ENCODE peak calls at places on chromosomes 12 and 14, in seven cellular contexts. W is Ammon's horn; N is left cardiac atrium; P is left colon; E is stimulated activated CD4-positive, alpha-beta T cell treated with anti-CD3 and anti-CD28 coated beads, Interleukin-1b, Interleukin-23, amount 100 ng/mL, for 24 hours; M is left ventricle myocardium inferior; R is left ventricle myocardium superior. L is an unnamed sample.

GRCh38 chr14:23431486-23431885 is 4.0 kb downstream of the MYH7 start:
- DNase-seq in W (no peak), N (no peak), P (no peak), E (no peak), M (no peak), R (no peak), L (no peak)

GRCh38 chr12:102964872-102965271 is 7.4 kb downstream of the ASCL1 start:
- DNase-seq in W (peak), N (no peak), P (peak), E (no peak), M (no peak), R (no peak), L (no peak)

GRCh38 chr12:49489720-49490119 is 49.1 kb upstream of the KCNH3 start:
- DNase-seq in W (peak), N (no peak), P (no peak), E (no peak), M (no peak), R (no peak), L (no peak)

GRCh38 chr12:104329697-104330096 is 26.2 kb downstream of the EID3 start:
- DNase-seq in W (no peak), N (no peak), P (no peak), E (no peak), M (no peak), R (no peak), L (no peak)

GRCh38 chr12:52435659-52435999 is 1.5 kb upstream of the KRT75 start:
- DNase-seq in W (no peak), N (no peak), P (no peak), E (no peak), M (no peak), R (no peak), L (no peak)

GRCh38 chr12:10721654-10722501 is 1.2 kb downstream of the YBX3 start:
- DNase-seq in W (peak), N (peak), P (peak), E (peak), M (peak), R (peak), L (peak)

GRCh38 chr14:99546230-99546879 is 57.7 kb downstream of the CCDC85C start:
- DNase-seq in W (no peak), N (no peak), P (no peak), E (no peak), M (no peak), R (no peak), L (no peak)

GRCh38 chr12:66497000-66497897 is 181.6 kb downstream of the GRIP1 start:
- DNase-seq in W (no peak), N (no peak), P (no peak), E (no peak), M (no peak), R (no peak), L (no peak)

GRCh38 chr14:71289536-71289935 is 382.3 kb downstream of the PCNX1 start:
- DNase-seq in W (no peak), N (no peak), P (peak), E (no peak), M (no peak), R (no peak), L (no peak)

GRCh38 chr14:76375484-76375883 is 453 bp upstream of the ESRRB start:
- DNase-seq in W (no peak), N (no peak), P (no peak), E (no peak), M (no peak), R (no peak), L (no peak)

GRCh38 chr14:94540031-94540794 is 21.0 kb upstream of the SERPINA4 start:
- DNase-seq in W (no peak), N (no peak), P (no peak), E (no peak), M (no peak), R (no peak), L (no peak)

GRCh38 chr14:96105921-96106441 is 66.8 kb downstream of the C14orf132 start:
- DNase-seq in W (peak), N (no peak), P (peak), E (no peak), M (no peak), R (no peak), L (peak)

GRCh38 chr12:123266679-123267277 is 4.9 kb downstream of the CDK2AP1 start:
- DNase-seq in W (no peak), N (no peak), P (no peak), E (no peak), M (no peak), R (no peak), L (no peak)

GRCh38 chr14:105864651-105865265 is 338.4 kb downstream of the TMEM121 start:
- DNase-seq in W (no peak), N (peak), P (peak), E (no peak), M (peak), R (peak), L (peak)

GRCh38 chr12:45745861-45746277 is 16.4 kb downstream of the ARID2 start:
- DNase-seq in W (no peak), N (no peak), P (no peak), E (no peak), M (no peak), R (no peak), L (peak)

GRCh38 chr12:16613199-16613598 is 7.2 kb upstream of the LMO3 start:
- DNase-seq in W (no peak), N (no peak), P (no peak), E (no peak), M (no peak), R (no peak), L (no peak)

GRCh38 chr12:5273709-5274108 is 158.2 kb upstream of the NTF3 start:
- DNase-seq in W (no peak), N (no peak), P (no peak), E (no peak), M (no peak), R (no peak), L (no peak)

GRCh38 chr12:44654641-44655625 is 221.2 kb downstream of the NELL2 start:
- DNase-seq in W (peak), N (no peak), P (no peak), E (no peak), M (no peak), R (no peak), L (no peak)

GRCh38 chr12:24795699-24796385 is 153.1 kb downstream of the BCAT1 start:
- DNase-seq in W (no peak), N (no peak), P (no peak), E (no peak), M (no peak), R (no peak), L (no peak)

GRCh38 chr14:58746261-58746660 is 108.5 kb downstream of the DACT1 start:
- DNase-seq in W (no peak), N (no peak), P (no peak), E (no peak), M (no peak), R (no peak), L (no peak)

GRCh38 chr12:7021956-7022355 is 3.7 kb upstream of the LPCAT3 start:
- DNase-seq in W (no peak), N (no peak), P (no peak), E (no peak), M (no peak), R (no peak), L (no peak)

GRCh38 chr12:61291647-61292046 is 968.6 kb upstream of the USP15 start:
- DNase-seq in W (no peak), N (no peak), P (no peak), E (no peak), M (no peak), R (no peak), L (no peak)

GRCh38 chr12:64029013-64029857 is 184.7 kb downstream of the SRGAP1 start:
- DNase-seq in W (no peak), N (no peak), P (no peak), E (no peak), M (no peak), R (no peak), L (no peak)

GRCh38 chr12:94925729-94926128 is 77.8 kb downstream of the NDUFA12 start:
- DNase-seq in W (no peak), N (no peak), P (no peak), E (no peak), M (no peak), R (no peak), L (no peak)

GRCh38 chr14:100504372-100505078 is 82.7 kb downstream of the BEGAIN start:
- DNase-seq in W (no peak), N (no peak), P (no peak), E (no peak), M (no peak), R (no peak), L (no peak)

GRCh38 chr12:95701275-95701674 is 89.3 kb downstream of the NTN4 start:
- DNase-seq in W (no peak), N (no peak), P (no peak), E (no peak), M (no peak), R (no peak), L (no peak)

L was measured in adrenal gland.